ENCODE peak calls at places on chromosomes 5 and 9, in seven cellular contexts. O is psoas muscle; Z is esophagus squamous epithelium; U is BE2C; A is MG63; V is CD8-positive, alpha-beta T cell; S is effector memory CD4-positive, alpha-beta T cell. L is an unnamed sample.
A peak's percentile ranks its signal among the peaks of the same experiment; 100 is the strongest.

GRCh38 chr9:108033976-108034964 is 544.7 kb upstream of the KLF4 start:
- DNase-seq in S (no peak), Z (no peak), A (no peak), O (peak; percentile 24), V (no peak), U (no peak), L (no peak)

GRCh38 chr9:35834260-35835215 is 5.5 kb downstream of the TMEM8B start:
- DNase-seq in A (no peak), V (no peak), O (no peak), U (no peak), S (no peak), Z (no peak), L (no peak)

GRCh38 chr9:22395585-22396205 is 50.9 kb upstream of the DMRTA1 start:
- DNase-seq in Z (no peak), U (no peak), A (no peak), O (no peak), S (no peak), V (no peak), L (no peak)

GRCh38 chr5:103569313-103570060 is 6.9 kb upstream of the NUDT12 start:
- DNase-seq in S (no peak), U (peak; percentile 22), A (no peak), V (no peak), Z (no peak), O (no peak), L (peak; percentile 16)

GRCh38 chr5:74865799-74866652 is at the start of gene FAM169A:
- DNase-seq in Z (no peak), A (peak; percentile 64), V (peak; percentile 45), S (peak; percentile 12), U (peak; percentile 62), O (peak; percentile 23), L (no peak)

GRCh38 chr5:180187767-180188166 is 21.2 kb downstream of the RASGEF1C start:
- DNase-seq in U (no peak), A (no peak), S (no peak), V (no peak), Z (no peak), O (no peak), L (no peak)

GRCh38 chr5:79837707-79838620 is 148.3 kb downstream of the CMYA5 start:
- DNase-seq in V (no peak), U (no peak), S (no peak), A (no peak), O (peak; percentile 69), Z (no peak), L (no peak)

GRCh38 chr5:80957031-80957761 is 3.0 kb upstream of the RASGRF2 start:
- DNase-seq in S (no peak), O (no peak), A (no peak), Z (no peak), U (no peak), V (no peak), L (no peak)

GRCh38 chr9:105832311-105832710 is 138.0 kb downstream of the TMEM38B start:
- DNase-seq in V (no peak), U (no peak), Z (no peak), O (no peak), S (no peak), A (no peak), L (no peak)

GRCh38 chr5:79077680-79078365 is 8.3 kb downstream of the BHMT2 start:
- DNase-seq in A (no peak), U (no peak), O (no peak), Z (no peak), V (no peak), S (no peak), L (no peak)

GRCh38 chr9:80407220-80407619 is 835.5 kb downstream of the TLE4 start:
- DNase-seq in Z (no peak), U (no peak), V (no peak), A (no peak), S (no peak), O (no peak), L (no peak)

GRCh38 chr5:131226899-131227298 is 37.0 kb upstream of the CDC42SE2 start:
- DNase-seq in S (no peak), O (no peak), A (no peak), U (no peak), Z (no peak), V (no peak), L (no peak)

GRCh38 chr9:122392284-122392683 is 21.5 kb downstream of the PTGS1 start:
- DNase-seq in S (no peak), U (no peak), Z (no peak), V (no peak), A (no peak), O (no peak), L (no peak)

GRCh38 chr5:105033642-105034217 is 1471.1 kb upstream of the NUDT12 start:
- DNase-seq in Z (no peak), S (no peak), O (no peak), U (peak; percentile 66), A (no peak), V (no peak), L (no peak)

GRCh38 chr9:116387934-116388714 is 234.5 kb downstream of the PAPPA start:
- DNase-seq in V (no peak), S (no peak), O (no peak), A (no peak), U (no peak), Z (no peak), L (no peak)

GRCh38 chr9:110810251-110810976 is 141.8 kb downstream of the MUSK start:
- DNase-seq in V (no peak), A (no peak), Z (no peak), U (no peak), S (no peak), O (no peak), L (no peak)

GRCh38 chr9:69996947-69997346 is 46.7 kb upstream of the MAMDC2 start:
- DNase-seq in A (no peak), O (no peak), S (no peak), Z (no peak), U (no peak), V (no peak), L (no peak)

GRCh38 chr9:9214052-9214451 is 1398.8 kb downstream of the PTPRD start:
- DNase-seq in Z (no peak), U (no peak), S (no peak), V (no peak), O (no peak), A (no peak), L (no peak)

GRCh38 chr9:68698943-68699509 is 6.0 kb upstream of the PIP5K1B start:
- DNase-seq in Z (no peak), U (no peak), O (no peak), A (no peak), S (no peak), V (no peak), L (no peak)

GRCh38 chr9:135015986-135016640 is 71.4 kb upstream of the OLFM1 start:
- DNase-seq in Z (no peak), O (no peak), A (no peak), U (no peak), S (no peak), V (no peak), L (no peak)

GRCh38 chr9:113151696-113152630 is 1.2 kb downstream of the SLC31A2 start:
- DNase-seq in U (no peak), A (no peak), S (no peak), O (no peak), V (no peak), Z (no peak), L (no peak)

GRCh38 chr5:171425596-171426244 is 6.3 kb downstream of the FGF18 start:
- DNase-seq in S (no peak), Z (no peak), A (no peak), O (no peak), V (no peak), U (peak; percentile 3), L (peak; percentile 7)

GRCh38 chr5:172429201-172429940 is 25.0 kb downstream of the SH3PXD2B start:
- DNase-seq in V (no peak), S (no peak), Z (no peak), U (no peak), O (peak; percentile 48), A (no peak), L (no peak)

GRCh38 chr5:84790406-84790805 is 405.7 kb upstream of the EDIL3 start:
- DNase-seq in O (no peak), V (no peak), Z (no peak), A (no peak), S (no peak), U (no peak), L (no peak)

DNA sequence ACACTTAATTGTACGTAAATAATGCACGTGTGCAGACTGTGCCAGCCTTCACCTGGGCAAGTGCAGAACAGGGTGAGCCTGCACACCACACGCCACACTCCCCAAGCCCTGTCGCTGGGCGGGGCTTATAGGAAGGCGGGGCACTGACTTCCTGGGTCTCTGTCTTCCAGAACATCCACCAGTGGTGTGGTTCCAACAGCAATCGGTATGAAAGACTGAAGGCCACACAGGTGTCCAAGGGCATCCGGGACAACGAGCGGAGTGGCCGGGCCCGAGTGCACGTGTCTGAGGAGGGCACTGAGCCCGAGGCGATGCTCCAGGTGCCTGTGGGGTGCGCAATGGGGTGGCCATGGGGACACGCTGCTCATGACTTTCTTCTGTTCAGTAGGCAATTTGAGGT is 44.2 kb downstream of the GSN start:
- DNase-seq in O (no peak), S (no peak), U (no peak), V (no peak), A (no peak), Z (no peak), L (no peak)
- H3K36me3 ChIP-seq in O (peaks cover 3% of the 10 kb centered on the region), S (no peaks in the 10 kb centered on the region), U (no peaks in the 10 kb centered on the region), V (no peaks in the 10 kb centered on the region), A (peaks cover 6% of the 10 kb centered on the region), Z (peaks cover 50% of the 10 kb centered on the region), L (peaks cover 100% of the 10 kb centered on the region)

DNA sequence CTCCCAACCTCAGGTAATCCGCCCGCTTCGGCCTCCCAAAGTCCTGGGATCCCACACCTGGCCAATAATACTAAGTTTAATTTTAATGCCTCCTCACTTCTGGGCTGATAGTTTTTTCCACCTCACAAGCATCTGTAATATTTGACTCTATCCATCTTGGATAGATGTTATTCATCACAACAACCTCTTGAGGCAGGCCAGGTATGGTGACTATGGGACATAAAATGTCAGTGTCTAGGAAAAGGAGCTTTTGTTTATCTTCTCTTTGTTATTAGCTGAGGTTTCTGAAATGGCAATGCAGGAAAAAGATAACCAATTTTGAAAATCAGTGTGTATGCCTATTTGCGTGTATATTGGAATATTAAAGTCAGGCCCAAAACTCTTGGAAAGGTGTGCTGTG is 1.2 kb upstream of the CCDC69 start:
- DNase-seq in U (no peak), S (no peak), A (no peak), V (no peak), Z (no peak), O (no peak), L (no peak)
- H3K36me3 ChIP-seq in U (no peaks in the 10 kb centered on the region), S (no peaks in the 10 kb centered on the region), A (no peaks in the 10 kb centered on the region), V (peaks cover 5% of the 10 kb centered on the region), Z (no peaks in the 10 kb centered on the region), O (no peaks in the 10 kb centered on the region), L (no peaks in the 10 kb centered on the region)

DNA sequence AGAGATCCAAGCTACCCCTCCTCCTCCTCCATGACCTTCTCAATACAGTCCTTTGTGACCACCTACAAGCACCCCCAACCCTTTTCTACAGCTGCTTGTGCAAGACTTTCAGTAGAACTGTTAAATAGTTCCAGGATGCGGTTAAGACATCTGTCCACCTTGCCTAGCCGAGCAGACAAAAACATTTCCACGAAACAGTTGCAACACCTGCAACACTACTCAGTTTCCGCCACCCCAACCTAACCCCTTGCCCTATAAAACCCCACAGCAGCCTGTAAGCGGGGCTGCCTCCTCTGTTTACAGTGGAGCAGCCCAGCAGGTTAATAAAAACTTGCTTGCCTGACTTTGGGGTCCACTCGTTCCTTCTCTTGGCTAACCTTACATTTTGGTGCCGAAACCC is 1803.5 kb upstream of the CDH6 start:
- DNase-seq in O (no peak), U (no peak), S (no peak), A (no peak), V (no peak), Z (no peak), L (no peak)
- H3K36me3 ChIP-seq in O (no peaks in the 10 kb centered on the region), U (no peaks in the 10 kb centered on the region), S (no peaks in the 10 kb centered on the region), A (no peaks in the 10 kb centered on the region), V (no peaks in the 10 kb centered on the region), Z (no peaks in the 10 kb centered on the region), L (no peaks in the 10 kb centered on the region)

GRCh38 chr9:131439224-131439623 is 45.3 kb downstream of the PRRC2B start:
- DNase-seq in S (no peak), U (no peak), Z (no peak), O (no peak), V (no peak), A (no peak), L (no peak)
- H3K36me3 ChIP-seq in S (peaks cover 83% of the 10 kb centered on the region), U (peaks cover 85% of the 10 kb centered on the region), Z (peaks cover 42% of the 10 kb centered on the region), O (peaks cover 15% of the 10 kb centered on the region), V (peaks cover 68% of the 10 kb centered on the region), A (peaks cover 82% of the 10 kb centered on the region), L (peaks cover 30% of the 10 kb centered on the region)

L was measured in heart left ventricle.